ENCODE peak calls at places on chromosomes 12 and 14, in eight cellular contexts. One of them, this sample, is unnamed.
A peak's percentile ranks its signal among the peaks of the same experiment; 100 is the strongest.

GRCh38 chr14:50726372-50727107 is 58.4 kb upstream of the SAV1 start:
- DNase-seq in mesendoderm: no peak
- DNase-seq in heart right ventricle: no peak
- DNase-seq in OCI-LY7: no peak
- DNase-seq in HFF-Myc: peak; percentile 93
- DNase-seq in anterior cingulate cortex: no peak
- DNase-seq in T-helper 2 cell: peak; percentile 33
- DNase-seq in left ventricle myocardium inferior: no peak
- DNase-seq in this sample: no peak

GRCh38 chr12:40055227-40055579 is 50.7 kb downstream of the SLC2A13 start:
- DNase-seq in mesendoderm: peak; percentile 35
- DNase-seq in heart right ventricle: no peak
- DNase-seq in OCI-LY7: no peak
- DNase-seq in HFF-Myc: no peak
- DNase-seq in anterior cingulate cortex: no peak
- DNase-seq in T-helper 2 cell: no peak
- DNase-seq in left ventricle myocardium inferior: no peak
- DNase-seq in this sample: no peak

GRCh38 chr12:73612571-73612970 is 925.1 kb upstream of the ATXN7L3B start:
- DNase-seq in mesendoderm: peak; percentile 90
- DNase-seq in heart right ventricle: no peak
- DNase-seq in OCI-LY7: no peak
- DNase-seq in HFF-Myc: no peak
- DNase-seq in anterior cingulate cortex: no peak
- DNase-seq in T-helper 2 cell: no peak
- DNase-seq in left ventricle myocardium inferior: no peak
- DNase-seq in this sample: no peak

GRCh38 chr12:105330938-105331804 is 680 bp downstream of the C12orf75 start:
- DNase-seq in mesendoderm: peak; percentile 29
- DNase-seq in heart right ventricle: peak; percentile 17
- DNase-seq in OCI-LY7: peak; percentile 56
- DNase-seq in HFF-Myc: no peak
- DNase-seq in anterior cingulate cortex: no peak
- DNase-seq in T-helper 2 cell: peak; percentile 46
- DNase-seq in left ventricle myocardium inferior: no peak
- DNase-seq in this sample: peak; percentile 78

GRCh38 chr12:126337556-126337955 is 1272.3 kb downstream of the AACS start:
- DNase-seq in mesendoderm: peak; percentile 35
- DNase-seq in heart right ventricle: no peak
- DNase-seq in OCI-LY7: no peak
- DNase-seq in HFF-Myc: peak; percentile 53
- DNase-seq in anterior cingulate cortex: no peak
- DNase-seq in T-helper 2 cell: no peak
- DNase-seq in left ventricle myocardium inferior: no peak
- DNase-seq in this sample: no peak

GRCh38 chr14:59482471-59483331 is 1.5 kb downstream of the L3HYPDH start:
- DNase-seq in mesendoderm: peak; percentile 71
- DNase-seq in heart right ventricle: no peak
- DNase-seq in OCI-LY7: no peak
- DNase-seq in HFF-Myc: peak; percentile 47
- DNase-seq in anterior cingulate cortex: no peak
- DNase-seq in T-helper 2 cell: no peak
- DNase-seq in left ventricle myocardium inferior: no peak
- DNase-seq in this sample: no peak

GRCh38 chr12:110079477-110080400 is 31.4 kb upstream of the C12orf76 start:
- DNase-seq in mesendoderm: no peak
- DNase-seq in heart right ventricle: peak; percentile 49
- DNase-seq in OCI-LY7: peak; percentile 81
- DNase-seq in HFF-Myc: no peak
- DNase-seq in anterior cingulate cortex: peak; percentile 50
- DNase-seq in T-helper 2 cell: peak; percentile 70
- DNase-seq in left ventricle myocardium inferior: peak; percentile 40
- DNase-seq in this sample: peak; percentile 86

GRCh38 chr14:91144425-91145145 is 30.7 kb downstream of the DGLUCY start:
- DNase-seq in mesendoderm: no peak
- DNase-seq in heart right ventricle: no peak
- DNase-seq in OCI-LY7: no peak
- DNase-seq in HFF-Myc: peak; percentile 39
- DNase-seq in anterior cingulate cortex: no peak
- DNase-seq in T-helper 2 cell: no peak
- DNase-seq in left ventricle myocardium inferior: no peak
- DNase-seq in this sample: no peak

GRCh38 chr12:6280053-6280469 is 30.4 kb upstream of the PLEKHG6 start:
- DNase-seq in mesendoderm: peak; percentile 94
- DNase-seq in heart right ventricle: no peak
- DNase-seq in OCI-LY7: no peak
- DNase-seq in HFF-Myc: peak; percentile 88
- DNase-seq in anterior cingulate cortex: no peak
- DNase-seq in T-helper 2 cell: no peak
- DNase-seq in left ventricle myocardium inferior: no peak
- DNase-seq in this sample: no peak

GRCh38 chr14:32477406-32477805 is 148.3 kb downstream of the AKAP6 start:
- DNase-seq in mesendoderm: no peak
- DNase-seq in heart right ventricle: no peak
- DNase-seq in OCI-LY7: no peak
- DNase-seq in HFF-Myc: no peak
- DNase-seq in anterior cingulate cortex: no peak
- DNase-seq in T-helper 2 cell: no peak
- DNase-seq in left ventricle myocardium inferior: no peak
- DNase-seq in this sample: no peak

GRCh38 chr12:6238875-6239274 is 38.7 kb downstream of the CD9 start:
- DNase-seq in mesendoderm: no peak
- DNase-seq in heart right ventricle: no peak
- DNase-seq in OCI-LY7: no peak
- DNase-seq in HFF-Myc: no peak
- DNase-seq in anterior cingulate cortex: no peak
- DNase-seq in T-helper 2 cell: no peak
- DNase-seq in left ventricle myocardium inferior: no peak
- DNase-seq in this sample: no peak

GRCh38 chr14:75917322-75918251 is 64.2 kb downstream of the TGFB3 start:
- DNase-seq in mesendoderm: peak; percentile 79
- DNase-seq in heart right ventricle: no peak
- DNase-seq in OCI-LY7: no peak
- DNase-seq in HFF-Myc: no peak
- DNase-seq in anterior cingulate cortex: no peak
- DNase-seq in T-helper 2 cell: no peak
- DNase-seq in left ventricle myocardium inferior: no peak
- DNase-seq in this sample: no peak

GRCh38 chr12:86389949-86390348 is 133.8 kb upstream of the MGAT4C start:
- DNase-seq in mesendoderm: no peak
- DNase-seq in heart right ventricle: no peak
- DNase-seq in OCI-LY7: no peak
- DNase-seq in HFF-Myc: no peak
- DNase-seq in anterior cingulate cortex: no peak
- DNase-seq in T-helper 2 cell: no peak
- DNase-seq in left ventricle myocardium inferior: no peak
- DNase-seq in this sample: no peak

GRCh38 chr12:100789146-100789545 is 5.4 kb upstream of the ANO4 start:
- DNase-seq in mesendoderm: peak; percentile 87
- DNase-seq in heart right ventricle: no peak
- DNase-seq in OCI-LY7: no peak
- DNase-seq in HFF-Myc: no peak
- DNase-seq in anterior cingulate cortex: no peak
- DNase-seq in T-helper 2 cell: no peak
- DNase-seq in left ventricle myocardium inferior: no peak
- DNase-seq in this sample: no peak

GRCh38 chr14:88829685-88830302 is 5.3 kb downstream of the TTC8 start:
- DNase-seq in mesendoderm: no peak
- DNase-seq in heart right ventricle: no peak
- DNase-seq in OCI-LY7: no peak
- DNase-seq in HFF-Myc: no peak
- DNase-seq in anterior cingulate cortex: no peak
- DNase-seq in T-helper 2 cell: no peak
- DNase-seq in left ventricle myocardium inferior: no peak
- DNase-seq in this sample: no peak

GRCh38 chr12:63921157-63921556 is 76.7 kb downstream of the SRGAP1 start:
- DNase-seq in mesendoderm: no peak
- DNase-seq in heart right ventricle: no peak
- DNase-seq in OCI-LY7: no peak
- DNase-seq in HFF-Myc: no peak
- DNase-seq in anterior cingulate cortex: no peak
- DNase-seq in T-helper 2 cell: no peak
- DNase-seq in left ventricle myocardium inferior: no peak
- DNase-seq in this sample: no peak

GRCh38 chr12:107681455-107681835 is 4.2 kb upstream of the PWP1 start:
- DNase-seq in mesendoderm: no peak
- DNase-seq in heart right ventricle: no peak
- DNase-seq in OCI-LY7: no peak
- DNase-seq in HFF-Myc: no peak
- DNase-seq in anterior cingulate cortex: no peak
- DNase-seq in T-helper 2 cell: no peak
- DNase-seq in left ventricle myocardium inferior: no peak
- DNase-seq in this sample: no peak

GRCh38 chr14:101124860-101125259 is 221.3 kb upstream of the RTL1 start:
- DNase-seq in mesendoderm: no peak
- DNase-seq in heart right ventricle: no peak
- DNase-seq in OCI-LY7: no peak
- DNase-seq in HFF-Myc: no peak
- DNase-seq in anterior cingulate cortex: no peak
- DNase-seq in T-helper 2 cell: no peak
- DNase-seq in left ventricle myocardium inferior: no peak
- DNase-seq in this sample: no peak

GRCh38 chr14:96637521-96637920 is 135.3 kb downstream of the PAPOLA start:
- DNase-seq in mesendoderm: no peak
- DNase-seq in heart right ventricle: no peak
- DNase-seq in OCI-LY7: no peak
- DNase-seq in HFF-Myc: no peak
- DNase-seq in anterior cingulate cortex: no peak
- DNase-seq in T-helper 2 cell: no peak
- DNase-seq in left ventricle myocardium inferior: no peak
- DNase-seq in this sample: no peak

GRCh38 chr12:121295123-121295745 is 1.3 kb downstream of the CAMKK2 start:
- DNase-seq in mesendoderm: peak; percentile 70
- DNase-seq in heart right ventricle: no peak
- DNase-seq in OCI-LY7: peak; percentile 58
- DNase-seq in HFF-Myc: no peak
- DNase-seq in anterior cingulate cortex: no peak
- DNase-seq in T-helper 2 cell: no peak
- DNase-seq in left ventricle myocardium inferior: no peak
- DNase-seq in this sample: no peak

GRCh38 chr14:36579573-36580140 is 2.8 kb downstream of the NKX2-8 start:
- DNase-seq in mesendoderm: peak; percentile 33
- DNase-seq in heart right ventricle: no peak
- DNase-seq in OCI-LY7: no peak
- DNase-seq in HFF-Myc: no peak
- DNase-seq in anterior cingulate cortex: no peak
- DNase-seq in T-helper 2 cell: no peak
- DNase-seq in left ventricle myocardium inferior: no peak
- DNase-seq in this sample: no peak

GRCh38 chr12:110117948-110118685 is 6.0 kb upstream of the IFT81 start:
- DNase-seq in mesendoderm: peak; percentile 20
- DNase-seq in heart right ventricle: no peak
- DNase-seq in OCI-LY7: no peak
- DNase-seq in HFF-Myc: no peak
- DNase-seq in anterior cingulate cortex: no peak
- DNase-seq in T-helper 2 cell: no peak
- DNase-seq in left ventricle myocardium inferior: no peak
- DNase-seq in this sample: no peak

GRCh38 chr14:31360919-31361662 is 59.3 kb downstream of the HEATR5A start:
- DNase-seq in mesendoderm: no peak
- DNase-seq in heart right ventricle: no peak
- DNase-seq in OCI-LY7: no peak
- DNase-seq in HFF-Myc: no peak
- DNase-seq in anterior cingulate cortex: no peak
- DNase-seq in T-helper 2 cell: no peak
- DNase-seq in left ventricle myocardium inferior: no peak
- DNase-seq in this sample: no peak

GRCh38 chr12:121142171-121142950 is 9.7 kb downstream of the P2RX7 start:
- DNase-seq in mesendoderm: no peak
- DNase-seq in heart right ventricle: no peak
- DNase-seq in OCI-LY7: no peak
- DNase-seq in HFF-Myc: no peak
- DNase-seq in anterior cingulate cortex: no peak
- DNase-seq in T-helper 2 cell: no peak
- DNase-seq in left ventricle myocardium inferior: no peak
- DNase-seq in this sample: no peak

GRCh38 chr12:21906919-21907642 is 34.1 kb downstream of the ABCC9 start:
- DNase-seq in mesendoderm: no peak
- DNase-seq in heart right ventricle: no peak
- DNase-seq in OCI-LY7: no peak
- DNase-seq in HFF-Myc: no peak
- DNase-seq in anterior cingulate cortex: no peak
- DNase-seq in T-helper 2 cell: no peak
- DNase-seq in left ventricle myocardium inferior: no peak
- DNase-seq in this sample: no peak

GRCh38 chr12:75389061-75389460 is 1.8 kb upstream of the GLIPR1L2 start:
- DNase-seq in mesendoderm: no peak
- DNase-seq in heart right ventricle: no peak
- DNase-seq in OCI-LY7: no peak
- DNase-seq in HFF-Myc: peak; percentile 12
- DNase-seq in anterior cingulate cortex: no peak
- DNase-seq in T-helper 2 cell: no peak
- DNase-seq in left ventricle myocardium inferior: no peak
- DNase-seq in this sample: no peak

GRCh38 chr14:81571437-81571836 is 37.8 kb upstream of the SEL1L start:
- DNase-seq in mesendoderm: no peak
- DNase-seq in heart right ventricle: no peak
- DNase-seq in OCI-LY7: no peak
- DNase-seq in HFF-Myc: no peak
- DNase-seq in anterior cingulate cortex: no peak
- DNase-seq in T-helper 2 cell: no peak
- DNase-seq in left ventricle myocardium inferior: no peak
- DNase-seq in this sample: no peak

GRCh38 chr14:61033851-61034250 is 52.8 kb downstream of the SLC38A6 start:
- DNase-seq in mesendoderm: no peak
- DNase-seq in heart right ventricle: no peak
- DNase-seq in OCI-LY7: no peak
- DNase-seq in HFF-Myc: no peak
- DNase-seq in anterior cingulate cortex: no peak
- DNase-seq in T-helper 2 cell: no peak
- DNase-seq in left ventricle myocardium inferior: no peak
- DNase-seq in this sample: no peak

GRCh38 chr14:49550284-49551184 is 35.6 kb downstream of the RPS29 start:
- DNase-seq in mesendoderm: peak; percentile 54
- DNase-seq in heart right ventricle: no peak
- DNase-seq in OCI-LY7: peak; percentile 7
- DNase-seq in HFF-Myc: no peak
- DNase-seq in anterior cingulate cortex: no peak
- DNase-seq in T-helper 2 cell: no peak
- DNase-seq in left ventricle myocardium inferior: no peak
- DNase-seq in this sample: no peak

GRCh38 chr14:100674897-100675618 is 51.6 kb upstream of the DLK1 start:
- DNase-seq in mesendoderm: no peak
- DNase-seq in heart right ventricle: no peak
- DNase-seq in OCI-LY7: no peak
- DNase-seq in HFF-Myc: no peak
- DNase-seq in anterior cingulate cortex: no peak
- DNase-seq in T-helper 2 cell: no peak
- DNase-seq in left ventricle myocardium inferior: no peak
- DNase-seq in this sample: no peak

GRCh38 chr14:26597136-26598080 is at the start of gene NOVA1:
- DNase-seq in mesendoderm: peak; percentile 25
- DNase-seq in heart right ventricle: peak; percentile 24
- DNase-seq in OCI-LY7: no peak
- DNase-seq in HFF-Myc: no peak
- DNase-seq in anterior cingulate cortex: peak; percentile 62
- DNase-seq in T-helper 2 cell: no peak
- DNase-seq in left ventricle myocardium inferior: peak; percentile 21
- DNase-seq in this sample: peak; percentile 37

GRCh38 chr12:107736914-107737313 is 24.0 kb downstream of the PRDM4 start:
- DNase-seq in mesendoderm: no peak
- DNase-seq in heart right ventricle: no peak
- DNase-seq in OCI-LY7: peak; percentile 86
- DNase-seq in HFF-Myc: no peak
- DNase-seq in anterior cingulate cortex: no peak
- DNase-seq in T-helper 2 cell: no peak
- DNase-seq in left ventricle myocardium inferior: no peak
- DNase-seq in this sample: no peak

GRCh38 chr12:119156401-119156800 is 22.3 kb upstream of the HSPB8 start:
- DNase-seq in mesendoderm: peak; percentile 84
- DNase-seq in heart right ventricle: peak; percentile 50
- DNase-seq in OCI-LY7: no peak
- DNase-seq in HFF-Myc: no peak
- DNase-seq in anterior cingulate cortex: no peak
- DNase-seq in T-helper 2 cell: no peak
- DNase-seq in left ventricle myocardium inferior: no peak
- DNase-seq in this sample: no peak

GRCh38 chr12:75650989-75651695 is 139.7 kb upstream of the KRR1 start:
- DNase-seq in mesendoderm: no peak
- DNase-seq in heart right ventricle: no peak
- DNase-seq in OCI-LY7: no peak
- DNase-seq in HFF-Myc: no peak
- DNase-seq in anterior cingulate cortex: no peak
- DNase-seq in T-helper 2 cell: no peak
- DNase-seq in left ventricle myocardium inferior: no peak
- DNase-seq in this sample: no peak

This sample was measured in posterior cingulate gyrus.